ENCODE peak calls at places on chromosomes 3 and 15, in eight cellular contexts. E, V, G, P, Q, X, B and R are unnamed samples.

GRCh38 chr3:184806567-184807271 is 5.2 kb upstream of the VPS8 start:
- DNase-seq in X (no peak), G (no peak), V (no peak), Q (no peak), E (no peak), B (no peak), P (no peak), R (no peak)

GRCh38 chr3:136949708-136950107 is 8.1 kb upstream of the IL20RB start:
- DNase-seq in P (peak; percentile 57), B (no peak), V (peak; percentile 19), Q (no peak), E (no peak), X (no peak), G (no peak), R (no peak)

GRCh38 chr3:71355862-71356261 is 227.7 kb downstream of the FOXP1 start:
- DNase-seq in P (no peak), V (no peak), X (no peak), E (no peak), G (no peak), B (no peak), Q (no peak), R (no peak)

GRCh38 chr15:34124656-34125055 is 22.8 kb downstream of the PGBD4 start:
- DNase-seq in P (no peak), Q (no peak), G (no peak), B (no peak), E (no peak), X (no peak), V (no peak), R (no peak)

GRCh38 chr3:32840086-32840841 is 22.5 kb downstream of the TRIM71 start:
- DNase-seq in P (no peak), V (no peak), Q (no peak), E (no peak), G (no peak), B (no peak), X (no peak), R (no peak)

GRCh38 chr3:190012314-190012782 is 108.3 kb downstream of the P3H2 start:
- DNase-seq in E (no peak), B (no peak), X (no peak), Q (no peak), V (no peak), P (no peak), G (no peak), R (no peak)

GRCh38 chr15:44775923-44776322 is 39.6 kb downstream of the TRIM69 start:
- DNase-seq in V (peak; percentile 14), B (no peak), X (no peak), P (no peak), E (no peak), Q (no peak), G (no peak), R (no peak)

GRCh38 chr3:86793786-86794185 is 197.2 kb downstream of the VGLL3 start:
- DNase-seq in G (no peak), E (no peak), Q (no peak), X (no peak), V (no peak), B (no peak), P (peak; percentile 98), R (no peak)

GRCh38 chr3:122403489-122403888 is 12.4 kb downstream of the WDR5B start:
- DNase-seq in P (no peak), X (no peak), V (no peak), Q (no peak), B (no peak), G (no peak), E (no peak), R (no peak)

GRCh38 chr3:2094941-2095340 is 3.7 kb upstream of the CNTN4 start:
- DNase-seq in Q (no peak), X (no peak), E (no peak), P (no peak), V (no peak), G (no peak), B (no peak), R (no peak)

GRCh38 chr3:2096196-2096595 is 2.5 kb upstream of the CNTN4 start:
- DNase-seq in X (no peak), G (no peak), P (no peak), V (no peak), B (no peak), Q (no peak), E (peak; percentile 6), R (no peak)

GRCh38 chr3:2092758-2093157 is 5.9 kb upstream of the CNTN4 start:
- DNase-seq in B (no peak), G (no peak), V (no peak), Q (no peak), E (no peak), X (no peak), P (no peak), R (no peak)

GRCh38 chr3:2090095-2090494 is 8.6 kb upstream of the CNTN4 start:
- DNase-seq in V (no peak), P (no peak), E (no peak), X (no peak), G (no peak), Q (no peak), B (no peak), R (no peak)

GRCh38 chr3:2090512-2090911 is 8.2 kb upstream of the CNTN4 start:
- DNase-seq in P (no peak), B (no peak), V (no peak), X (no peak), E (no peak), G (no peak), Q (no peak), R (no peak)
- TF ChIP-seq CTCF in P (no peak), B (no peak), V (no peak), X (no peak), E (no peak), G (no peak), Q (no peak), R (no peak)

DNA sequence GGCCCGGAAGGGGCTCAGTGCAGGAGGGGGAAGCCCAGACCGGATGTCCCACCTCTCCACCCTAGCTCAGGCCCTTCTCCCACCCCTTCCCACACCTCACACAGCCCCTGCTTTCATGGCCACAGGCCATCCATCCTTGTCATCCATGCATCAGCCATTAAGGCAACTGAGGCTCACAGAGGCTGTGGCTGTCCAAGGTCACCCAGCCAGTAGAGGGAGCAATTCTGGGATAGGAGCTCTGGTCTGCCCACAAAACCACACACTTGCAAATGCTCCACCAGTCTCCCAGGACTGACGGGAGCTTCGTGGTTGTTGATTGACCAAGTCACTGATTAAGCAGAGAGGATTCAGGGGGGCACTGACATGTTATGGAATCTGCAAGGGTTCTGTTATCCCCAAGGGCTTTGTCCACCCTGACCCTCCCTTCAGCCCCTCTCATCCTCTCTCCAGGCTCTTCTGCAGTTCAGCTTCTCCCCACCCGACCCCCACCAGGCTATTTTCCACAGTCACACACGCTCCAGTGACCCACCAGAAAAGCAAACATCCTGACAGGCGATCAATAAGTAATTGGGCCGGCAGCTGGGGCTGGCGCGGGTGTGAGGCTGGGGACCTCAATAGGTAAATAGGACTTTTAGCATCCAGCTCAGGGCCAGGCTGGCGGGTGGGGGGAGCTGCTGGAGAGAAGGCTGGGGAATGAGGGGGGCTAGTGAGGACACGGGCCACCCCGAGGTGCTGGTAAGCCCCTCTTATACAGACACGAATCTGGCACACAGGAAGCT is 15.0 kb downstream of the LINGO1 start:
- DNase-seq in V (peak; percentile 37), G (no peak), B (peak; percentile 53), Q (no peak), P (no peak), X (peak; percentile 46), E (no peak), R (no peak)
- TF ChIP-seq CTCF in V (peak; percentile 77), G (peak; percentile 10), B (peak; percentile 26), Q (peak; percentile 25), P (peak; percentile 33), X (no peak), E (peak; percentile 16), R (peak; percentile 36)

GRCh38 chr3:58198362-58198761 is 12.4 kb downstream of the DNASE1L3 start:
- DNase-seq in V (no peak), G (no peak), E (no peak), P (no peak), B (no peak), X (no peak), Q (no peak), R (no peak)

GRCh38 chr3:58200121-58200709 is 10.6 kb downstream of the DNASE1L3 start:
- DNase-seq in Q (no peak), V (no peak), B (no peak), G (no peak), P (no peak), X (no peak), E (no peak), R (no peak)

GRCh38 chr3:58200846-58201355 is 9.9 kb downstream of the DNASE1L3 start:
- DNase-seq in V (peak; percentile 45), E (no peak), Q (no peak), X (no peak), P (no peak), G (no peak), B (peak; percentile 34), R (no peak)

GRCh38 chr3:58197588-58197987 is 13.2 kb downstream of the DNASE1L3 start:
- DNase-seq in B (no peak), V (no peak), G (no peak), E (no peak), P (no peak), Q (no peak), X (no peak), R (no peak)

DNA sequence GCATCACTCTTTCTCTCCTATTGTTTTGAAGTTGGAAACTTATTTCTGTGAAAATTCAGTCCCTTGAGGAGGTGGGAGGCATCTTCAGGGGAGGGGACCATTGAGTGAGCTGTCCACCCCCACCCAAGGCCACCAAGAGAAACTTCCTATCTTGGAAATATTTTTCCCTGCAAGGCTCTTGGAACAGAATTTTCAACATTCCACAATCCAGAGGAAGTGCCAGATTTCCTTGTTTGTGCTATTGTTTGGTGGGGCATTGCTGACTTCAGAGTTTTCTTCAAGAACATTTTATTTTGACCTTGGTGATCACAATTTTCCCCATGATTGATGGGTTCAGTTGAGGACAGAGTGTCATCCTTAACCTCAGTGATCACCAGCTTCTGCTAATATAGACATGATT is 12.0 kb downstream of the DNASE1L3 start:
- DNase-seq in V (no peak), B (no peak), P (no peak), E (no peak), X (no peak), Q (no peak), G (no peak), R (no peak)
- TF ChIP-seq CTCF in V (no peak), B (no peak), P (no peak), E (no peak), X (no peak), Q (no peak), G (no peak), R (no peak)

GRCh38 chr15:40345225-40345866 is 4.6 kb upstream of the CCDC9B start:
- DNase-seq in B (no peak), P (no peak), X (no peak), G (no peak), Q (no peak), E (no peak), V (no peak), R (no peak)

GRCh38 chr15:40344631-40345120 is 3.9 kb upstream of the CCDC9B start:
- DNase-seq in Q (peak; percentile 72), E (peak; percentile 69), G (peak; percentile 58), B (peak; percentile 87), X (peak; percentile 70), V (peak; percentile 71), P (peak; percentile 61), R (no peak)

GRCh38 chr15:40347559-40348470 is 3.0 kb upstream of the PHGR1 start:
- DNase-seq in E (no peak), G (no peak), X (no peak), Q (peak; percentile 59), P (no peak), V (no peak), B (no peak), R (no peak)

GRCh38 chr15:40346579-40347558 is 4.0 kb upstream of the PHGR1 start:
- DNase-seq in V (no peak), P (no peak), G (no peak), X (no peak), Q (no peak), E (no peak), B (no peak), R (no peak)

GRCh38 chr15:40345867-40346578 is 4.8 kb upstream of the PHGR1 start:
- DNase-seq in B (no peak), X (no peak), P (no peak), E (no peak), Q (peak; percentile 72), V (no peak), G (no peak), R (no peak)
- TF ChIP-seq CTCF in B (no peak), X (no peak), P (no peak), E (no peak), Q (no peak), V (no peak), G (no peak), R (no peak)